ENCODE peak calls at places on chromosomes 3 and 15, in four cellular contexts. U is WTC11, O is K562, X is GM12878. C is an unnamed sample.

GRCh38 chr15:48221885-48222284 is 15.8 kb downstream of the SLC12A1 start:
- DNase-seq in U (no peak), O (no peak), X (no peak), C (no peak)

GRCh38 chr15:51366911-51367310 is 25.5 kb downstream of the GLDN start:
- DNase-seq in U (no peak), O (no peak), X (no peak), C (no peak)

GRCh38 chr15:52819253-52819652 is 29.1 kb upstream of the ONECUT1 start:
- DNase-seq in U (no peak), O (no peak), X (no peak), C (no peak)

GRCh38 chr3:18812316-18812715 is 336.0 kb upstream of the KCNH8 start:
- DNase-seq in U (no peak), O (no peak), X (no peak), C (no peak)

GRCh38 chr15:64847448-64847847 is 5.7 kb downstream of the PLEKHO2 start:
- DNase-seq in U (no peak), O (no peak), X (no peak), C (no peak)

GRCh38 chr15:22846073-22846472 is 7.6 kb downstream of the NIPA2 start:
- DNase-seq in U (no peak), O (no peak), X (no peak), C (no peak)

GRCh38 chr3:160675566-160676124 is 1.3 kb upstream of the ARL14 start:
- DNase-seq in U (no peak), O (no peak), X (no peak), C (no peak)

GRCh38 chr3:195154793-195155535 is 116.0 kb downstream of the XXYLT1 start:
- DNase-seq in U (no peak), O (no peak), X (no peak), C (peak)

GRCh38 chr3:99958177-99958912 is 140.7 kb downstream of the CMSS1 start:
- DNase-seq in U (no peak), O (no peak), X (no peak), C (no peak)

GRCh38 chr3:99960123-99960878 is 142.6 kb downstream of the CMSS1 start:
- DNase-seq in U (no peak), O (no peak), X (no peak), C (no peak)

GRCh38 chr3:99961756-99962515 is 144.3 kb downstream of the CMSS1 start:
- DNase-seq in U (no peak), O (no peak), X (no peak), C (no peak)

GRCh38 chr3:99962703-99963102 is 145.0 kb downstream of the CMSS1 start:
- DNase-seq in U (no peak), O (no peak), X (no peak), C (no peak)

DNA sequence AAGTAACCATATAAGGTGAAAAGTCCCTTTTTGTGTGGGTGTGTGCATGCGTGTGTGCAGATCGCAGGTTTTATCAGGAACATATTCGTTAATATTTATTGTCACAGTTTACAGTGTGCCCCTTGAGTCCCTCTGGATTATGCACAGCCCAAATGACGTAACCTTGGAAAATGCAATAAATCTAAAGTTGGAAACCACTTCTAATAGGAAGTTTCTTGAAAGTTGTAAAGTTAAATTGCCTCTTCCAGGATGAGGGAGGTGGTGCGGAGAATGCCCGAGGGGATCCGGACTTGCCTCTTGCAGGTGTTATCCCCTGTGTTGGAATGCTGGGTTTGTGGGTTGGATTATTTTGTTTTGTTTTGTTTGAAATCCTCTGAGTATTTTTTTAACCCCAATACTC is 143.3 kb downstream of the CMSS1 start:
- DNase-seq in U (no peak), O (no peak), X (no peak), C (no peak)
- TF ChIP-seq ETV6 in U (no peak), O (no peak), X (no peak), C (no peak)

DNA sequence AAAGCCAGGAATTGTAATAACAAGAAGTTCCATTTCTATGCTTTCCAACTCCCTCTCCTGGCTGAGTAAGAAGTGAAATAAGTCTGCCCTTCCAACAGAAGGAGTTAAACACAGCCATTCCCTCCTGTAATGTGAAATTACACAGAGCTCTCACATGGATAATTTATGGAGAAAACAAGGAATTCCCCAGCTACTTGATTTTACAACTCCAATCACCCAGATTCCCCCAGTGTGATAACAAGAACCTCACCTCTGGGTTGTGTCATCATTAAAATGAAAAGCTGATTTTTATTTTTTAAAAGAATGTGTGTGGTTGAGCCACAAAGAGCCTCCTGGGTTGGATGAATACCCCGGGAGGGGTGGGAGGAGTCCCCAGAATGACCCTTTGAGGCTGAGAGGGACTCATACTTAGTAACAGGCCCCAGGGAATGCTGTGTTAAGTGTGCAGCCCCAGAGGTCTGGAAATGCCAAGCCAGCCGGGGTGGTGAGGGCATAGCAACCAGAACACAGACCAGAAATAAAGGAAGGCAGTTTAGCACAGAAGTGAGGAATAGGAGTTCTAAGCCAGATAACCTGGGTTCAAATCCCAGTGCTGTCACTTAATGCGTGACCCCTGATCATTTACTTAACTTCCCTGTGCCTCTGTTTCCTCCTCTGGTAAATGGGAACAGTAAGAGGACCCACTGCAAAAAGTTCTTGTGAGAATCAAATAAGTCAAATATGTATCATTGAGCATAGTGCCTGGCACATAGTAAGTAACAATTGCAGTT is 124.9 kb upstream of the ARHGEF3 start:
- DNase-seq in U (no peak), O (no peak), X (no peak), C (no peak)
- TF ChIP-seq ETV6 in U (no peak), O (no peak), X (no peak), C (no peak)

DNA sequence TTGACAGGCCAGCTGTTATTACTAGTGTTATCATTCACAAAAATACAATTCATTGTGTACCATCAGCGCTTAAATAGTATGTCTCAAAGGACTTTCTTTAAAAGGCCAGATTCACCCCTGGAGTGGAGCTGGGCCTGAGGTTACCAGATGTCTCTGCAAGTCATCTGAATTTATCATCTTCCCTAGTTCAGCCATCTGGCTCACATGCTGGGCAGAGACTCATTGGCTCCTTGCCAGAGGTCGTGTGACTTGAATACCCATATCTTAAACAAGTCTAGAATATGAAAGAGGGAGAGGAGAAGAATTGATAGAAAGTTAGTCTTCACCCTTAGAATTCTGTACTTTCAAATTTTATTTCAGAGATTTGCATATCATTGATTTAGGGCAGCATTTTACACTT is 16.9 kb upstream of the FMN1 start:
- DNase-seq in U (no peak), O (no peak), X (no peak), C (no peak)
- TF ChIP-seq ETV6 in U (no peak), O (no peak), X (no peak), C (no peak)

GRCh38 chr15:93067649-93068085 is 21.3 kb downstream of the RGMA start:
- DNase-seq in U (no peak), O (no peak), X (no peak), C (no peak)
- TF ChIP-seq ETV6 in U (no peak), O (no peak), X (no peak), C (no peak)

GRCh38 chr3:111726788-111727305 is 131.7 kb upstream of the ZBED2 start:
- DNase-seq in U (no peak), O (no peak), X (no peak), C (peak)

GRCh38 chr3:111730143-111730542 is 128.9 kb upstream of the PHLDB2 start:
- DNase-seq in U (no peak), O (no peak), X (no peak), C (no peak)

GRCh38 chr3:111729087-111729846 is 129.8 kb upstream of the PHLDB2 start:
- DNase-seq in U (no peak), O (no peak), X (no peak), C (no peak)

GRCh38 chr3:111727843-111728565 is 131.1 kb upstream of the PHLDB2 start:
- DNase-seq in U (no peak), O (no peak), X (no peak), C (no peak)

DNA sequence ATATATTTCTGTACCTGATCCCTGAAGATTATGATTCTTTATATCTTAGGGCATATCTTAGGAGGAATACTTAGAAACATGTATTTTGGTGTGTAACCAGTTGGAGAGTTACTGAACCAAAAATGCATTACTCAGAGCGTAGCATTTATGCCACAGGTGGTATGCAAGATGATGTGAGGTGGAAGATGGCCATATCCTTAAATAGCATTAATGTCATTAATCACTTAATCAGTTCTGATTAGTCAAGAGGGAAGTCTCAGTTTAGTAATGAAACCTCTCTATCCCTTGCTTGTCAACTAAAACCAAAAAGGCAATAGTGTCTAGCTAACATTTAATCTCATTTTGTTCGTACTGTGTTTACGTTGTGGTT is 130.5 kb upstream of the PHLDB2 start:
- DNase-seq in U (no peak), O (no peak), X (no peak), C (no peak)
- TF ChIP-seq ETV6 in U (no peak), O (no peak), X (no peak), C (no peak)

C was measured in HepG2.